ENCODE peak calls at places on chromosomes 3 and 15, in five cellular contexts. F, E, J, D and R are unnamed samples.

GRCh38 chr3:62323241-62323640 is 50.1 kb downstream of the FEZF2 start:
- DNase-seq in J (no peak), F (no peak), D (no peak), E (no peak), R (no peak)

GRCh38 chr3:28286595-28286994 is 45.2 kb downstream of the CMC1 start:
- DNase-seq in J (no peak), D (no peak), E (peak), F (peak), R (peak)

GRCh38 chr3:141276398-141276797 is 44.8 kb downstream of the PXYLP1 start:
- DNase-seq in E (no peak), F (no peak), D (no peak), J (no peak), R (no peak)

GRCh38 chr3:188842628-188843027 is 329.1 kb upstream of the TPRG1 start:
- DNase-seq in E (peak), J (no peak), D (no peak), F (no peak), R (no peak)

GRCh38 chr3:149013726-149014125 is 22.4 kb downstream of the GYG1 start:
- DNase-seq in E (peak), F (no peak), J (no peak), D (no peak), R (no peak)

GRCh38 chr15:87477759-87478687 is 778.5 kb downstream of the NTRK3 start:
- DNase-seq in F (peak), J (no peak), D (no peak), E (peak), R (peak)

GRCh38 chr3:144743325-144743724 is 771.7 kb downstream of the DIPK2A start:
- DNase-seq in D (no peak), E (no peak), F (no peak), J (no peak), R (no peak)

GRCh38 chr3:118882353-118882947 is 152.2 kb downstream of the IGSF11 start:
- DNase-seq in E (peak), F (peak), J (peak), D (peak), R (peak)

GRCh38 chr3:110789315-110789714 is 282.3 kb upstream of the NECTIN3 start:
- DNase-seq in J (no peak), E (peak), F (no peak), D (no peak), R (peak)

GRCh38 chr3:133301194-133301593 is 98.7 kb upstream of the BFSP2 start:
- DNase-seq in D (no peak), F (no peak), E (peak), J (no peak), R (peak)

GRCh38 chr3:36944012-36944640 is 728 bp downstream of the TRANK1 start:
- DNase-seq in E (peak), D (peak), J (peak), F (peak), R (peak)

GRCh38 chr3:146322216-146322615 is 71.3 kb upstream of the PLSCR4 start:
- DNase-seq in E (no peak), J (no peak), F (no peak), D (no peak), R (no peak)

GRCh38 chr15:39979606-39980005 is 45.7 kb downstream of the EIF2AK4 start:
- DNase-seq in D (no peak), J (no peak), F (no peak), E (no peak), R (no peak)

GRCh38 chr3:68893600-68894239 is 38.6 kb downstream of the TAFA4 start:
- DNase-seq in J (no peak), E (peak), F (no peak), D (no peak), R (peak)

GRCh38 chr3:152056073-152056472 is 182.6 kb downstream of the SUCNR1 start:
- DNase-seq in E (no peak), F (no peak), D (no peak), J (no peak), R (no peak)

GRCh38 chr3:62875103-62876002 is at the start of gene CADPS:
- DNase-seq in E (no peak), D (peak), F (no peak), J (peak), R (no peak)

GRCh38 chr15:66293085-66293418 is 316 bp upstream of the DIS3L start:
- DNase-seq in J (no peak), F (no peak), D (no peak), E (no peak), R (no peak)

GRCh38 chr3:89560546-89560945 is 453.1 kb downstream of the EPHA3 start:
- DNase-seq in F (no peak), E (peak), J (no peak), D (no peak), R (no peak)

GRCh38 chr15:57320543-57321220 is 55.6 kb upstream of the CGNL1 start:
- DNase-seq in J (no peak), E (peak), F (no peak), D (no peak), R (peak)

GRCh38 chr3:117510396-117510795 is 800.8 kb downstream of the TUSC7 start:
- DNase-seq in D (no peak), F (no peak), E (no peak), J (no peak), R (no peak)

GRCh38 chr3:14540209-14540575 is at the start of gene GRIP2:
- DNase-seq in J (no peak), D (no peak), F (no peak), E (no peak), R (no peak)

GRCh38 chr3:17035033-17035432 is 150.3 kb downstream of the PLCL2 start:
- DNase-seq in E (no peak), J (no peak), D (no peak), F (no peak), R (no peak)

GRCh38 chr3:46098319-46098761 is 71.1 kb upstream of the XCR1 start:
- DNase-seq in J (no peak), F (no peak), D (no peak), E (peak), R (no peak)

GRCh38 chr3:161354554-161354953 is 16.8 kb downstream of the SPTSSB start:
- DNase-seq in J (no peak), D (no peak), F (no peak), E (peak), R (no peak)

GRCh38 chr3:123678108-123678511 is 93.3 kb upstream of the HACD2 start:
- DNase-seq in F (no peak), J (no peak), E (peak), D (no peak), R (peak)

GRCh38 chr3:193451881-193452280 is 73.3 kb upstream of the ATP13A5 start:
- DNase-seq in E (no peak), J (no peak), D (no peak), F (no peak), R (no peak)

GRCh38 chr3:197942956-197943556 is 6.9 kb upstream of the RPL35A start:
- DNase-seq in J (no peak), E (peak), D (no peak), F (no peak), R (peak)

GRCh38 chr3:32143849-32144757 is 37.7 kb downstream of the GPD1L start:
- DNase-seq in J (peak), E (peak), D (peak), F (peak), R (peak)

GRCh38 chr15:39320886-39321285 is 260.0 kb upstream of the THBS1 start:
- DNase-seq in J (no peak), D (no peak), E (no peak), F (no peak), R (no peak)

GRCh38 chr3:133895208-133896001 is at the start of gene RAB6B:
- DNase-seq in E (peak), F (no peak), D (peak), J (peak), R (no peak)

GRCh38 chr15:40343512-40343911 is 2.8 kb upstream of the CCDC9B start:
- DNase-seq in E (peak), J (no peak), F (no peak), D (no peak), R (peak)

GRCh38 chr15:92012368-92012629 is 158.8 kb downstream of the SLCO3A1 start:
- DNase-seq in F (no peak), E (peak), J (no peak), D (no peak), R (no peak)

GRCh38 chr3:182795383-182795782 is 2.1 kb downstream of the ATP11B start:
- DNase-seq in J (no peak), F (no peak), E (peak), D (no peak), R (peak)

GRCh38 chr15:66474140-66474539 is 23.4 kb downstream of the SNAPC5 start:
- DNase-seq in F (no peak), E (no peak), J (no peak), D (no peak), R (no peak)

GRCh38 chr3:56942523-56942922 is 117.9 kb upstream of the SPATA12 start:
- DNase-seq in J (no peak), E (no peak), D (no peak), F (no peak), R (no peak)

GRCh38 chr3:64318670-64319271 is 93.5 kb upstream of the PRICKLE2 start:
- DNase-seq in J (no peak), F (no peak), D (no peak), E (no peak), R (no peak)
- TF ChIP-seq CTCF in J (no peak), F (no peak), D (no peak), E (no peak), R (no peak)

DNA sequence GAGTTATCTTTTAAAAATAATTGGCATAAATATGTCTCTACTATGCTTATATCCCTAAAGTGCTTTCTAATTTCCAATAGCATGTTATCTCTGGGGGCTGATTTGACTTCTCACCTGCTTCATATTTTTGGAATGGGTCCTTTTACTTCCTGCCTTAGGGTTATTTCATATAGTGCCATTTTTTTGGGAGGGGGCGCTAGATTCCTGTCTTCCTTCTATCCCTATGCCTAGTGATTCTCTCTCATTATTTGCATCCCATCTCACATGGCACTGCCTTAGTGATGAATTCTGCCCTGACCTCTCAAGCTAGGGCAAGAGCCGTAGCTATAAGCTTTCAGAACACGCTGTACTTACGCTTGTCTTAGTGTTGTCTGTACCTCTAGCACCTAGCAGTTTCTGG is 150.3 kb upstream of the SLITRK3 start:
- DNase-seq in E (no peak), J (no peak), D (no peak), F (no peak), R (no peak)
- TF ChIP-seq CTCF in E (no peak), J (no peak), D (no peak), F (no peak), R (no peak)

DNA sequence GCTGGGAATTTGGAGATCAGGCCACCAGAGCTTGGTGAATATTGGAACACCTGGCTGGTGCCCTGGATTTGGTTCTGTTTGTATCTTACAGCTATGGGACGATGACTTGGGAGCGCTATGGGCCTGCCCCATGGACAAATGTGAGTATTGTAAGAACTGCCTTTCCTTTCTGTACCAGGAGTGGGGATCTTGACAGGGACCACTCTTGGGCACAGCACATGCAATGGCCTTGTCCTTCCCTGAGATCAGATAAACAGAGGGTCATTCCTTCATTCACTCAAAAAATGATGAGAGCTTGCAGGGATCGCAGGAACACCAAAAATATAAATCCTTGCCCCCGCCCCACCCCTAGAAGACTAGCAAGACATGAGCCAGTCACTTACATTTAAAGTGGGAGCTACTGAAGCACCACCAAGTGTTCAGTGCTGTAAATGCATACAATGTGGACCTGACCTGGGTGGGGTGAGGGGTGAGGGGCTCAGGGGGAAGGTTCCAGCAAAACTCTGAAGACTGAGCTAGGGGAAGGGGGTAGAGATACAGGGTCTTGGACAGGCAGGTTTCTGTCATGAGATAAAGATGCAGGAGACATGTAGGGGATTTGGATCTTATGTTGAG is 2.7 kb upstream of the CRELD1 start:
- DNase-seq in D (no peak), E (peak), F (no peak), J (no peak), R (no peak)
- TF ChIP-seq CTCF in D (no peak), E (peak), F (no peak), J (peak), R (peak)

GRCh38 chr3:18366258-18366657 is 58.9 kb downstream of the SATB1 start:
- DNase-seq in E (no peak), F (no peak), J (no peak), D (no peak), R (no peak)

GRCh38 chr3:18357747-18358146 is 67.4 kb downstream of the SATB1 start:
- DNase-seq in F (no peak), D (no peak), J (no peak), E (no peak), R (no peak)

GRCh38 chr3:18363367-18363766 is 61.8 kb downstream of the SATB1 start:
- DNase-seq in E (no peak), D (no peak), F (no peak), J (no peak), R (no peak)
- TF ChIP-seq CTCF in E (no peak), D (no peak), F (no peak), J (no peak), R (no peak)

DNA sequence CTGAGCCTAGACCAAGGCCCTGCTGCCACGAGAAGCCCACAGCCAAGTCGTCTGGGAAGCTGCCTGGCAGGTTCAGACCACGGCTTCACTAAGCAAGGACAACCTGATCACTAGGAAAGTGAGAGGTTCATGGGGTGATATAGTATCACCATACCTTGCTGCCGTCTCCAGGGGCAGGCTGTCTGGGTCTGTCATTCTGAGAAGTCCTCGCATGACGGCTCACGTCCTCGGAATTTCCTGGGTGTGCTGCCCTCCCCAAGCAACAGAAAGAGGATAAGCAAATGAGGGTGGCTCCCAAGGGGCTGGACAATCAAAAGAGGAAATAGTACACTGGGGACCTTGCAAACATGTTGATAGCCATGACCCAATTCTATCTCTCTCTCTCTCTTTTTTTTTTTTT is 207.4 kb upstream of the IGF1R start:
- DNase-seq in D (no peak), J (no peak), F (no peak), E (no peak), R (no peak)
- TF ChIP-seq CTCF in D (no peak), J (no peak), F (no peak), E (no peak), R (no peak)

GRCh38 chr15:96331141-96331941 is 841 bp downstream of the NR2F2 start:
- DNase-seq in E (peak), J (no peak), D (no peak), F (no peak), R (peak)

GRCh38 chr15:96331942-96332853 is 1.7 kb downstream of the NR2F2 start:
- DNase-seq in F (no peak), J (no peak), E (peak), D (peak), R (no peak)

GRCh38 chr15:96333194-96334016 is 2.9 kb downstream of the NR2F2 start:
- DNase-seq in E (peak), F (no peak), J (no peak), D (no peak), R (no peak)

GRCh38 chr15:96334017-96334704 is 3.7 kb downstream of the NR2F2 start:
- DNase-seq in E (peak), J (no peak), F (no peak), D (no peak), R (no peak)

GRCh38 chr15:96332854-96333193 is 2.3 kb downstream of the NR2F2 start:
- DNase-seq in E (peak), F (no peak), D (no peak), J (no peak), R (no peak)
- TF ChIP-seq CTCF in E (no peak), F (no peak), D (no peak), J (no peak), R (no peak)

DNA sequence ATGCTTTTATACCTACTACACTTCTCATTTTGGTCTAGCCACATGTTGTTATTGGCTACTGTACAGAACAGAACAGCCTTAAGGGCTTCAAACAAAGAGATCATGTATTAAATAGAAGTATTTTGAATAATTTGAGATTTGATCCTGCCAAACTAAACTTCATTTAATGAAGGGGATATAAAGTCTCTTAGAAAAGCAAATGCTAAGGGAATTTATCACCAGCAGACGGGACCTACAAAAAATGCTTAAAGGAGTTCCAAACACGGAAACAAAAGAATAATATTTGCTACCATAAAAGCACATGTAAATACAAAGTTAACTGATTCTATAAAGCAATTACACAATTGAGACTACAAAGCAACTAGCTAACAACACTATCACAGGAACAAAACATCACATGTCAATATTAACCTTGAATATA is 23.6 kb upstream of the FMN1 start:
- DNase-seq in D (no peak), J (no peak), F (no peak), E (no peak), R (no peak)
- TF ChIP-seq CTCF in D (no peak), J (no peak), F (no peak), E (no peak), R (no peak)

DNA sequence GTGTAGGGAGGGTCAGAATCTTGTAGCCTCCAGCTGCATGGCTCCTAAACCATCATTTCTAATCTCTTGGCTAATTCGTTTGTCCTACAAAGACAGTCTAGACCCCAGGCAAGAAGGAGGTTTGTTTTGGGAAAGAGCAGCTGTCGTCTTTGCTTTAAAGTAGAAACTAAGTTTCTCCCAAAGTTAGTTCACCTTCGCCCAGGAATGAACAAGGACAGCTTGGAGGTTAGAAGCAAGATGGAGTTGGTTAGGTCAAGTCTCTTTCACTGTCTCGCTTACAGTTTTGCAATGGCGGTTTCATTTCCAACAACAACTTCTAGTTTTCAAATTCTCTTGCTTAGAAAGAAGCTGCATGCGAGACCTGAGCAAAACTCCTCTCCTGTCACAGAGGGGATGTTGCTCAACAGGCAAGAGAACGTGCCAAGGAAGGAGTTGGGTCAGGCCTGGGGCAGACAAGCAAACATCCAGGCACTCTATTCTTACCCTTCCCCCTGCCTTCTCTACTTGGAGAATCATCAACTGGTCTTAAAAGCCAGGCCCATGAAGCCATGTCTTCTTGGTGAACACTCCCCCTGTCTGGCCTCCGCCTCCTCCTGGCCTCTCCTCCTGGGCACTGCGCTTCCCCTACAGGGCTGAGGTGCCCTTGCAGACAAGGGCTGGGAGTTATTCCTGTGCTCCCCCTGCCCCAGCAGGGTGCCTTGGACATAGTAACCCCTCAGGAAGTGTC is 57.6 kb downstream of the TMEM44 start:
- DNase-seq in D (no peak), F (peak), E (peak), J (no peak), R (no peak)
- TF ChIP-seq CTCF in D (no peak), F (no peak), E (peak), J (no peak), R (peak)

DNA sequence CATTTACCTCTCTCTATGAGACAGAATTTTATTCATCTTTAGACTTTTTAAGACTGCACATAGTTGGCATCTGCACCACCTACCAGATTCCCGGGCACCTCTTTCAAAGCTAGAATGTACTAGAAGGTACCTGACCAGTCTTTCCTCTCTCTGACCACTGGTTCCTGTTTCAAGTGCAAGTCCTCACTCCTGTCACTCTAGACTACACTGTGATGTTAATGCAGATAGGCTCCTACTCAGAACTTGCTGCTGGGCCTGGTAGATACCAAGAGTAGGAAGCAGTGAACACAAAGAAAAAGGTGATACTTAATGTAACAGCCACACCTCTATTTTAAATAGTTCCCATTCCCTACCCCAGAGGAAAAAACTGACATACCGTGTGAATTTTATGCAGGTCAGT is 8.1 kb upstream of the TCAIM start:
- DNase-seq in D (no peak), J (no peak), F (no peak), E (no peak), R (no peak)
- TF ChIP-seq CTCF in D (no peak), J (no peak), F (no peak), E (no peak), R (no peak)

GRCh38 chr3:85110393-85110792 is 151.6 kb downstream of the CADM2 start:
- DNase-seq in F (no peak), E (no peak), D (no peak), J (no peak), R (no peak)
- TF ChIP-seq CTCF in F (no peak), E (no peak), D (no peak), J (no peak), R (no peak)